ENCODE peak calls at places on chromosomes 12 and 14, in four cellular contexts. T is Kasumi-1, W is AG10803, N is T-helper 1 cell. X is an unnamed sample.

GRCh38 chr12:115872919-115873357 is 404.6 kb downstream of the MED13L start:
- DNase-seq in T (no peak), W (no peak), N (no peak), X (peak)

GRCh38 chr14:33737446-33737845 is 213.4 kb downstream of the EGLN3 start:
- DNase-seq in T (no peak), W (peak), N (no peak), X (no peak)

GRCh38 chr14:75471059-75471458 is 43.2 kb downstream of the JDP2 start:
- DNase-seq in T (no peak), W (no peak), N (no peak), X (no peak)

GRCh38 chr12:98456583-98457573 is 58.5 kb upstream of the TMPO start:
- DNase-seq in T (no peak), W (peak), N (no peak), X (peak)

GRCh38 chr14:52735921-52736489 is 6.0 kb downstream of the STYX start:
- DNase-seq in T (no peak), W (no peak), N (no peak), X (no peak)

GRCh38 chr12:2959194-2959507 is at the start of gene TEAD4:
- DNase-seq in T (peak), W (peak), N (no peak), X (peak)

GRCh38 chr14:28294834-28295440 is 471.6 kb upstream of the FOXG1 start:
- DNase-seq in T (peak), W (no peak), N (no peak), X (no peak)

GRCh38 chr14:36713960-36714703 is 52.5 kb downstream of the PAX9 start:
- DNase-seq in T (no peak), W (no peak), N (no peak), X (no peak)

GRCh38 chr12:15706010-15706676 is 83.0 kb downstream of the EPS8 start:
- DNase-seq in T (no peak), W (no peak), N (no peak), X (peak)

GRCh38 chr12:31524791-31525495 is 66.0 kb downstream of the DENND5B start:
- DNase-seq in T (no peak), W (peak), N (no peak), X (no peak)

GRCh38 chr14:56145965-56146364 is 27.8 kb downstream of the PELI2 start:
- DNase-seq in T (no peak), W (peak), N (no peak), X (no peak)

GRCh38 chr14:87813211-87813610 is 179.8 kb downstream of the GALC start:
- DNase-seq in T (no peak), W (no peak), N (no peak), X (no peak)

GRCh38 chr14:103738706-103739451 is 23.3 kb downstream of the ZFYVE21 start:
- DNase-seq in T (no peak), W (no peak), N (no peak), X (no peak)

GRCh38 chr12:96131230-96131788 is 62.9 kb upstream of the ELK3 start:
- DNase-seq in T (no peak), W (no peak), N (no peak), X (no peak)

GRCh38 chr14:65153101-65153500 is 50.8 kb upstream of the MAX start:
- DNase-seq in T (no peak), W (no peak), N (no peak), X (peak)

GRCh38 chr12:31386364-31386777 is 60.4 kb upstream of the SINHCAF start:
- DNase-seq in T (no peak), W (no peak), N (no peak), X (no peak)

GRCh38 chr12:116406529-116406928 is 129.0 kb upstream of the MED13L start:
- DNase-seq in T (peak), W (peak), N (no peak), X (peak)

GRCh38 chr14:47278233-47278842 is 397.1 kb downstream of the MDGA2 start:
- DNase-seq in T (peak), W (no peak), N (no peak), X (peak)

GRCh38 chr12:104733717-104734175 is 224.3 kb downstream of the SLC41A2 start:
- DNase-seq in T (no peak), W (no peak), N (no peak), X (no peak)

GRCh38 chr14:31194661-31195060 is 12.9 kb downstream of the HECTD1 start:
- DNase-seq in T (no peak), W (no peak), N (no peak), X (no peak)

GRCh38 chr12:31015215-31015614 is 58.4 kb upstream of the DDX11 start:
- DNase-seq in T (no peak), W (no peak), N (no peak), X (no peak)

GRCh38 chr12:98644712-98645571 is at the start of the genes APAF1 and IKBIP:
- DNase-seq in T (peak), W (peak), N (peak), X (peak)

GRCh38 chr12:107748472-107748871 is 12.5 kb downstream of the PRDM4 start:
- DNase-seq in T (no peak), W (peak), N (no peak), X (no peak)

GRCh38 chr12:92546826-92547348 is 155.9 kb upstream of the PLEKHG7 start:
- DNase-seq in T (no peak), W (no peak), N (no peak), X (no peak)

GRCh38 chr14:70908918-70909641 is 1.8 kb downstream of the PCNX1 start:
- DNase-seq in T (no peak), W (no peak), N (no peak), X (no peak)

GRCh38 chr12:46260153-46260912 is 8.5 kb downstream of the SLC38A1 start:
- DNase-seq in T (no peak), W (peak), N (no peak), X (no peak)

GRCh38 chr12:14216405-14217294 is 148.8 kb upstream of the ATF7IP start:
- DNase-seq in T (no peak), W (peak), N (no peak), X (no peak)

GRCh38 chr14:21039585-21040369 is 2.4 kb upstream of the RNASE7 start:
- DNase-seq in T (peak), W (peak), N (peak), X (peak)

GRCh38 chr14:71175491-71175890 is 268.2 kb downstream of the PCNX1 start:
- DNase-seq in T (no peak), W (no peak), N (no peak), X (no peak)

GRCh38 chr14:102182190-102182589 is 42.5 kb downstream of the WDR20 start:
- DNase-seq in T (no peak), W (peak), N (no peak), X (no peak)

GRCh38 chr12:21451529-21451928 is 14.1 kb downstream of the PYROXD1 start:
- DNase-seq in T (no peak), W (peak), N (no peak), X (no peak)

GRCh38 chr14:29601559-29602109 is 326.0 kb downstream of the PRKD1 start:
- DNase-seq in T (no peak), W (no peak), N (no peak), X (no peak)

GRCh38 chr12:51392556-51393237 is 1.5 kb upstream of the GALNT6 start:
- DNase-seq in T (no peak), W (peak), N (peak), X (peak)

GRCh38 chr14:64711039-64711438 is 6.8 kb downstream of the PLEKHG3 start:
- DNase-seq in T (no peak), W (no peak), N (no peak), X (no peak)

GRCh38 chr12:77625441-77625840 is 205.3 kb upstream of the NAV3 start:
- DNase-seq in T (no peak), W (peak), N (no peak), X (no peak)

X was measured in transverse colon.